ENCODE peak calls at places on chromosome X, in six cellular contexts. N is Peyer's patch; A is RKO; V is cardiac fibroblast; Z is LoVo; L is activated CD4-positive, CD25-positive, alpha-beta regulatory T cell. B is an unnamed sample.

GRCh38 chrX:17643528-17643927 is 93.8 kb upstream of the SCML1 start:
- DNase-seq in A (no peak), V (no peak), Z (peak), N (no peak), L (no peak), B (no peak)

GRCh38 chrX:151183233-151183632 is 6.8 kb downstream of the GPR50 start:
- DNase-seq in V (no peak), N (no peak), L (no peak), A (no peak), Z (no peak), B (no peak)

GRCh38 chrX:22542641-22543040 is 269.9 kb downstream of the CBLL2 start:
- DNase-seq in L (no peak), Z (no peak), A (no peak), V (no peak), N (no peak), B (no peak)

GRCh38 chrX:119692241-119693031 is 532 bp downstream of the SEPTIN6 start:
- DNase-seq in V (peak), A (peak), N (peak), L (peak), Z (peak), B (no peak)

GRCh38 chrX:7027071-7027470 is 120.4 kb upstream of the STS start:
- DNase-seq in N (no peak), L (no peak), Z (no peak), V (no peak), A (no peak), B (no peak)

GRCh38 chrX:94524867-94525266 is 850.9 kb downstream of the FAM133A start:
- DNase-seq in V (no peak), A (peak), L (no peak), N (no peak), Z (no peak), B (no peak)

GRCh38 chrX:67546496-67547423 is 2.9 kb downstream of the AR start:
- DNase-seq in Z (no peak), L (no peak), N (peak), V (no peak), A (no peak), B (no peak)

GRCh38 chrX:13699183-13699826 is 10.4 kb downstream of the RAB9A start:
- DNase-seq in A (peak), N (peak), V (no peak), Z (no peak), L (no peak), B (no peak)

GRCh38 chrX:145817666-145818521 is at the start of gene SLITRK2:
- DNase-seq in V (no peak), L (no peak), Z (no peak), N (no peak), A (no peak), B (no peak)

GRCh38 chrX:41686788-41687187 is 2.0 kb upstream of the GPR34 start:
- DNase-seq in V (no peak), Z (no peak), A (no peak), L (no peak), N (no peak), B (no peak)

GRCh38 chrX:40694833-40695232 is 40.5 kb downstream of the MED14 start:
- DNase-seq in Z (no peak), L (no peak), A (no peak), V (no peak), N (no peak), B (no peak)

GRCh38 chrX:133374874-133375387 is 40.4 kb downstream of the GPC4 start:
- DNase-seq in L (no peak), V (no peak), A (no peak), N (no peak), Z (no peak), B (no peak)

GRCh38 chrX:134715930-134716619 is 57.8 kb upstream of the PLAC1 start:
- DNase-seq in A (no peak), L (no peak), V (no peak), N (no peak), Z (no peak), B (no peak)

GRCh38 chrX:18151661-18152060 is 69.0 kb downstream of the BEND2 start:
- DNase-seq in A (no peak), Z (no peak), N (no peak), L (no peak), V (no peak), B (no peak)

GRCh38 chrX:118579417-118579816 is 83.8 kb downstream of the DOCK11 start:
- DNase-seq in L (no peak), N (no peak), A (no peak), V (no peak), Z (no peak), B (no peak)

GRCh38 chrX:275967-276587 is 5.1 kb upstream of the PLCXD1 start:
- DNase-seq in L (no peak), V (peak), A (peak), Z (peak), N (peak), B (peak)

GRCh38 chrX:150334100-150334499 is 29.0 kb upstream of the MAMLD1 start:
- DNase-seq in A (no peak), V (peak), Z (no peak), L (no peak), N (no peak), B (no peak)

GRCh38 chrX:100658936-100659335 is 14.9 kb downstream of the SRPX2 start:
- DNase-seq in L (no peak), N (no peak), Z (no peak), A (no peak), V (no peak), B (no peak)

GRCh38 chrX:118459494-118459893 is 36.1 kb upstream of the DOCK11 start:
- DNase-seq in A (peak), L (no peak), Z (peak), N (no peak), V (peak), B (no peak)

GRCh38 chrX:97898798-97899197 is 1015.1 kb downstream of the RPA4 start:
- DNase-seq in A (no peak), V (no peak), N (no peak), L (no peak), Z (no peak), B (no peak)

GRCh38 chrX:75968293-75968692 is 183.2 kb upstream of the MAGEE2 start:
- DNase-seq in N (no peak), V (no peak), L (no peak), A (no peak), Z (no peak), B (no peak)

GRCh38 chrX:65667503-65668355 is at the start of gene MSN:
- DNase-seq in Z (peak), V (peak), L (peak), A (no peak), N (peak), B (no peak)

GRCh38 chrX:30635630-30636029 is 17.6 kb upstream of the GK start:
- DNase-seq in L (no peak), V (peak), Z (no peak), N (no peak), A (peak), B (no peak)

GRCh38 chrX:43970528-43970927 is 2.7 kb downstream of the NDP start:
- DNase-seq in Z (peak), L (no peak), N (no peak), V (no peak), A (peak), B (no peak)

GRCh38 chrX:53290441-53291041 is 9.2 kb upstream of the IQSEC2 start:
- DNase-seq in Z (no peak), L (no peak), N (no peak), A (no peak), V (no peak), B (no peak)

GRCh38 chrX:11159149-11159548 is 48.0 kb downstream of the HCCS start:
- DNase-seq in N (no peak), A (no peak), Z (no peak), V (no peak), L (no peak), B (no peak)

GRCh38 chrX:46327229-46328081 is 217.8 kb downstream of the ZNF674 start:
- DNase-seq in Z (peak), A (no peak), L (no peak), V (peak), N (peak), B (peak)

GRCh38 chrX:45699158-45699557 is 498.5 kb upstream of the DIPK2B start:
- DNase-seq in N (no peak), V (no peak), A (no peak), Z (no peak), L (no peak), B (no peak)

GRCh38 chrX:138889152-138889551 is 177.6 kb upstream of the FGF13 start:
- DNase-seq in L (no peak), A (no peak), N (no peak), Z (no peak), V (no peak), B (no peak)

GRCh38 chrX:103663921-103664320 is 22.6 kb downstream of the MORF4L2 start:
- DNase-seq in Z (no peak), L (no peak), V (no peak), N (no peak), A (no peak), B (no peak)

GRCh38 chrX:11423362-11423818 is 130.2 kb downstream of the AMELX start:
- DNase-seq in L (no peak), Z (no peak), V (peak), A (peak), N (no peak), B (no peak)

GRCh38 chrX:74535211-74535621 is 79.2 kb downstream of the RLIM start:
- DNase-seq in A (peak), N (no peak), Z (no peak), V (peak), L (no peak), B (no peak)

GRCh38 chrX:40158036-40158706 is 60.4 kb upstream of the BCOR start:
- DNase-seq in N (no peak), L (no peak), V (no peak), A (peak), Z (no peak), B (no peak)

GRCh38 chrX:113741744-113742143 is 842.1 kb upstream of the HTR2C start:
- DNase-seq in V (peak), Z (no peak), A (peak), N (no peak), L (no peak), B (no peak)